ENCODE peak calls at places on chromosomes 4 and X, in four cellular contexts. O, Y, E and I are unnamed samples.
A peak's percentile ranks its signal among the peaks of the same experiment; 100 is the strongest.

GRCh38 chr4:113700602-113701150 is 60.9 kb downstream of the CAMK2D start:
- DNase-seq in E (no peak), Y (no peak), O (no peak), I (no peak)

GRCh38 chr4:182083681-182084410 is 159.4 kb upstream of the TENM3 start:
- DNase-seq in E (no peak), Y (no peak), O (no peak), I (no peak)

GRCh38 chrX:110082156-110082555 is 79.2 kb downstream of the TMEM164 start:
- DNase-seq in E (no peak), Y (no peak), O (no peak), I (peak; percentile 47)

GRCh38 chr4:89056953-89057398 is at the start of gene FAM13A:
- DNase-seq in O (no peak), E (no peak), Y (no peak), I (peak; percentile 92)

GRCh38 chr4:56803473-56803872 is 18.0 kb downstream of the SPINK2 start:
- DNase-seq in Y (peak; percentile 60), O (peak; percentile 41), E (no peak), I (no peak)

GRCh38 chr4:127778102-127778501 is 4.0 kb upstream of the HSPA4L start:
- DNase-seq in O (peak; percentile 4), Y (no peak), E (no peak), I (no peak)

GRCh38 chr4:64158648-64159326 is 250.5 kb downstream of the TECRL start:
- DNase-seq in Y (no peak), O (no peak), E (no peak), I (peak; percentile 29)

GRCh38 chr4:23171971-23172370 is 479.2 kb downstream of the GBA3 start:
- DNase-seq in O (no peak), Y (no peak), E (no peak), I (peak; percentile 31)

GRCh38 chr4:52958232-52958631 is 96.1 kb downstream of the RASL11B start:
- DNase-seq in E (no peak), O (no peak), Y (no peak), I (no peak)

GRCh38 chr4:38230121-38230728 is 270.0 kb downstream of the PTTG2 start:
- DNase-seq in Y (no peak), E (no peak), O (no peak), I (no peak)